ENCODE peak calls at places on chromosomes 16 and 17, in four cellular contexts. One of them, this sample, is unnamed.

GRCh38 chr17:45848868-45849535 is 4.3 kb downstream of the SPPL2C start:
- DNase-seq in IMR-90: no peak
- DNase-seq in choroid plexus epithelial cell: no peak
- DNase-seq in prostate gland: no peak
- DNase-seq in this sample: no peak

GRCh38 chr16:57537596-57538234 is 1.3 kb upstream of the CCDC102A start:
- DNase-seq in IMR-90: no peak
- DNase-seq in choroid plexus epithelial cell: no peak
- DNase-seq in prostate gland: no peak
- DNase-seq in this sample: no peak

GRCh38 chr16:4285167-4285566 is 12.3 kb upstream of the TFAP4 start:
- DNase-seq in IMR-90: no peak
- DNase-seq in choroid plexus epithelial cell: no peak
- DNase-seq in prostate gland: no peak
- DNase-seq in this sample: no peak

GRCh38 chr16:84237994-84238750 is 1.6 kb downstream of the KCNG4 start:
- DNase-seq in IMR-90: no peak
- DNase-seq in choroid plexus epithelial cell: no peak
- DNase-seq in prostate gland: no peak
- DNase-seq in this sample: no peak

GRCh38 chr17:53570731-53571130 is 252.0 kb upstream of the KIF2B start:
- DNase-seq in IMR-90: no peak
- DNase-seq in choroid plexus epithelial cell: no peak
- DNase-seq in prostate gland: no peak
- DNase-seq in this sample: no peak

GRCh38 chr17:2335726-2336214 is 487 bp downstream of the TSR1 start:
- DNase-seq in IMR-90: no peak
- DNase-seq in choroid plexus epithelial cell: no peak
- DNase-seq in prostate gland: no peak
- DNase-seq in this sample: no peak

GRCh38 chr16:85503642-85504224 is 109.4 kb upstream of the GSE1 start:
- DNase-seq in IMR-90: no peak
- DNase-seq in choroid plexus epithelial cell: no peak
- DNase-seq in prostate gland: no peak
- DNase-seq in this sample: no peak

GRCh38 chr17:68461589-68461988 is 4.3 kb upstream of the WIPI1 start:
- DNase-seq in IMR-90: no peak
- DNase-seq in choroid plexus epithelial cell: no peak
- DNase-seq in prostate gland: no peak
- DNase-seq in this sample: no peak

GRCh38 chr17:29079887-29080286 is 36.9 kb downstream of the PIPOX start:
- DNase-seq in IMR-90: no peak
- DNase-seq in choroid plexus epithelial cell: no peak
- DNase-seq in prostate gland: no peak
- DNase-seq in this sample: no peak

GRCh38 chr17:63842173-63842539 is 329 bp downstream of the SMARCD2 start:
- DNase-seq in IMR-90: no peak
- DNase-seq in choroid plexus epithelial cell: no peak
- DNase-seq in prostate gland: peak; percentile 27
- DNase-seq in this sample: no peak

GRCh38 chr16:57541754-57542435 is 548 bp upstream of the ADGRG5 start:
- DNase-seq in IMR-90: no peak
- DNase-seq in choroid plexus epithelial cell: no peak
- DNase-seq in prostate gland: no peak
- DNase-seq in this sample: no peak

GRCh38 chr16:17556276-17557052 is 85.7 kb upstream of the XYLT1 start:
- DNase-seq in IMR-90: peak; percentile 33
- DNase-seq in choroid plexus epithelial cell: peak; percentile 26
- DNase-seq in prostate gland: no peak
- DNase-seq in this sample: peak; percentile 27

GRCh38 chr16:85092851-85093250 is 19.4 kb downstream of the CIBAR2 start:
- DNase-seq in IMR-90: no peak
- DNase-seq in choroid plexus epithelial cell: no peak
- DNase-seq in prostate gland: no peak
- DNase-seq in this sample: no peak

GRCh38 chr16:4472880-4473279 is 1.5 kb downstream of the NMRAL1 start:
- DNase-seq in IMR-90: no peak
- DNase-seq in choroid plexus epithelial cell: no peak
- DNase-seq in prostate gland: no peak
- DNase-seq in this sample: no peak

GRCh38 chr16:77794586-77794985 is 6.2 kb downstream of the VAT1L start:
- DNase-seq in IMR-90: peak; percentile 92
- DNase-seq in choroid plexus epithelial cell: peak; percentile 23
- DNase-seq in prostate gland: no peak
- DNase-seq in this sample: peak; percentile 45

GRCh38 chr16:8878523-8878911 is 3.6 kb upstream of the LITAFD start:
- DNase-seq in IMR-90: peak; percentile 86
- DNase-seq in choroid plexus epithelial cell: peak; percentile 71
- DNase-seq in prostate gland: no peak
- DNase-seq in this sample: peak; percentile 89

GRCh38 chr17:17119533-17119932 is 77.3 kb downstream of the MPRIP start:
- DNase-seq in IMR-90: peak; percentile 86
- DNase-seq in choroid plexus epithelial cell: peak; percentile 73
- DNase-seq in prostate gland: no peak
- DNase-seq in this sample: peak; percentile 39

GRCh38 chr17:78299052-78299451 is 60.8 kb downstream of the SOCS3 start:
- DNase-seq in IMR-90: no peak
- DNase-seq in choroid plexus epithelial cell: no peak
- DNase-seq in prostate gland: no peak
- DNase-seq in this sample: no peak

GRCh38 chr16:57686577-57686976 is 8.0 kb upstream of the DRC7 start:
- DNase-seq in IMR-90: no peak
- DNase-seq in choroid plexus epithelial cell: no peak
- DNase-seq in prostate gland: no peak
- DNase-seq in this sample: no peak

GRCh38 chr16:28494141-28494851 is at the start of gene APOBR:
- DNase-seq in IMR-90: no peak
- DNase-seq in choroid plexus epithelial cell: no peak
- DNase-seq in prostate gland: no peak
- DNase-seq in this sample: no peak

GRCh38 chr17:79216826-79217225 is 142.2 kb downstream of the ENGASE start:
- DNase-seq in IMR-90: no peak
- DNase-seq in choroid plexus epithelial cell: no peak
- DNase-seq in prostate gland: no peak
- DNase-seq in this sample: no peak

GRCh38 chr16:57091200-57091989 is 988 bp upstream of the CPNE2 start:
- DNase-seq in IMR-90: peak; percentile 53
- DNase-seq in choroid plexus epithelial cell: peak; percentile 43
- DNase-seq in prostate gland: no peak
- DNase-seq in this sample: no peak

GRCh38 chr16:84548971-84549844 is 44.7 kb upstream of the MEAK7 start:
- DNase-seq in IMR-90: no peak
- DNase-seq in choroid plexus epithelial cell: no peak
- DNase-seq in prostate gland: no peak
- DNase-seq in this sample: no peak

GRCh38 chr16:46918905-46919792 is 35.0 kb downstream of the GPT2 start:
- DNase-seq in IMR-90: no peak
- DNase-seq in choroid plexus epithelial cell: no peak
- DNase-seq in prostate gland: no peak
- DNase-seq in this sample: no peak

GRCh38 chr16:70432304-70432799 is 6.5 kb downstream of the ST3GAL2 start:
- DNase-seq in IMR-90: no peak
- DNase-seq in choroid plexus epithelial cell: no peak
- DNase-seq in prostate gland: no peak
- DNase-seq in this sample: peak; percentile 19

GRCh38 chr16:53098526-53099317 is 43.9 kb downstream of the CHD9 start:
- DNase-seq in IMR-90: peak; percentile 96
- DNase-seq in choroid plexus epithelial cell: peak; percentile 96
- DNase-seq in prostate gland: peak; percentile 56
- DNase-seq in this sample: peak; percentile 97

GRCh38 chr17:39357488-39357887 is 43.9 kb downstream of the FBXL20 start:
- DNase-seq in IMR-90: peak; percentile 20
- DNase-seq in choroid plexus epithelial cell: no peak
- DNase-seq in prostate gland: no peak
- DNase-seq in this sample: no peak

GRCh38 chr17:74840989-74841666 is 18.6 kb downstream of the GRIN2C start:
- DNase-seq in IMR-90: peak; percentile 20
- DNase-seq in choroid plexus epithelial cell: peak; percentile 55
- DNase-seq in prostate gland: peak; percentile 39
- DNase-seq in this sample: peak; percentile 43

DNA sequence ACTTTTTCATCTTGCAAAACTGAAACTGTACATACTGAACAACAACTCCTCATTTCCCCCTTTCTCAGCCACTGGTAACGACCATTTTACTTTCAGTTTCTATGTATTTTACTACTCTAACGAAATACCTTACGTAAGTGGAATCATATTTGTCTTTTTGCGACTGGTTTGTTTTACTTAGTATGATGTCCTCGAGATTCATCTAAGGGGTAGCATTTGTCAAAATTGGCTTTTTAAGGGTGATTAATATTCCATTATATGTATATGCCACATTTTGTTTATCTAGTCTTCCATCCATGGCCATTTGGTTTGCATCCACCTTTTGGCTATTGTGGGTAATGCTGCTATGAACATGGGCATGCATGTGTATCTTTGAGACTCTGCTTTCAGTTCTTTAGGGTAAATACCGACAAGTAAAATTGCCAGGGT is 10.4 kb downstream of the KPNB1 start:
- DNase-seq in IMR-90: no peak
- DNase-seq in choroid plexus epithelial cell: no peak
- DNase-seq in prostate gland: no peak
- DNase-seq in this sample: peak; percentile 54
- TF ChIP-seq CTCF in IMR-90: no peak
- TF ChIP-seq CTCF in choroid plexus epithelial cell: no peak
- TF ChIP-seq CTCF in prostate gland: no peak
- TF ChIP-seq CTCF in this sample: peak; percentile 19

GRCh38 chr17:82247175-82247823 is 18.5 kb downstream of the SLC16A3 start:
- DNase-seq in IMR-90: no peak
- DNase-seq in choroid plexus epithelial cell: no peak
- DNase-seq in prostate gland: no peak
- DNase-seq in this sample: no peak

GRCh38 chr17:82249896-82250581 is 21.2 kb downstream of the SLC16A3 start:
- DNase-seq in IMR-90: no peak
- DNase-seq in choroid plexus epithelial cell: no peak
- DNase-seq in prostate gland: no peak
- DNase-seq in this sample: no peak

GRCh38 chr17:82248815-82249638 is 20.2 kb downstream of the SLC16A3 start:
- DNase-seq in IMR-90: no peak
- DNase-seq in choroid plexus epithelial cell: no peak
- DNase-seq in prostate gland: no peak
- DNase-seq in this sample: no peak

GRCh38 chr17:82246365-82247174 is 17.7 kb downstream of the SLC16A3 start:
- DNase-seq in IMR-90: peak; percentile 63
- DNase-seq in choroid plexus epithelial cell: peak; percentile 83
- DNase-seq in prostate gland: no peak
- DNase-seq in this sample: peak; percentile 65

GRCh38 chr17:82247856-82248671 is 19.2 kb downstream of the SLC16A3 start:
- DNase-seq in IMR-90: no peak
- DNase-seq in choroid plexus epithelial cell: no peak
- DNase-seq in prostate gland: no peak
- DNase-seq in this sample: no peak
- H3K4me3 ChIP-seq in IMR-90: no peak overlapping the region
- H3K4me3 ChIP-seq in choroid plexus epithelial cell: no peak overlapping the region
- H3K4me3 ChIP-seq in prostate gland: no peak overlapping the region
- H3K4me3 ChIP-seq in this sample: no peak overlapping the region

DNA sequence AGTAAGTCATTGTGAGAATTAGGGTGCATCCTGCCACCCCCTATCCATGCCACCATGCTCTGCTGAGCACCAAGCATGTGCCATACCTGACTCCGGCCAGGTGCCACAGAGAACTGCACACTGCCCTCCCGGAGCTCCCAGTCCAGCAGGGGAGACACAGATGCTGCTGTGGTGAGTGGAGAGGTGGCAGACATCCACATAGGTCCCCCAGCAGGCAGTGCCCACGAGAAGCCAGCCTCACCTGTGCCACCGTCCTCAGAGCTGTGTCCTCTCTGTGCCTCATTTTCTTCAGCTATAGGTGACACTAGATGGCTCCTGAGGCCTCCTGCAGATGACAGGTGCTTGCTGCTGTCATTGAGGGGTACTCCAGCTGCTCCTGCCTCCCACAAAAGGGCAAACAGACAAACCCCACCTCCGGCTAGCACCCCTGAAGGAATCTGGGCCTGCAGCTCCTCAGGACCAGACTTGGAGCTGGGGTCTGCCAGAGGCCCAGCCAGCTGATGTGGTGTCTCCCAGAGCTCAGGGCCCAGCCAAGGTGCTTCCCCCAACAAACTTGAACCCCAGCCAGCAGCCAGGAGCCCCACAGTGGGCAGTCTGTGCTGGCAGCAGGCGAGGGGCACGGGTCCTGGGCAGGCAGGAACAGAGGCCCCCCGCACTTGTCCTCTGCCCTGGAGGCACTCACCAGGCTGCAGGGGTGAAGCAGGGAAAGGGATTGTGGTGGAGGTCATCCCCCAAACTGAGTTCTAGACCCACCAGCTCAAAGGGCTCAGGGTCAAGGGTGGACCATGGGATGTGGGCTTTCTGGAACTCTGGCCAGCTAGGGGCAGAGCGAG is 17.1 kb downstream of the FOXJ1 start:
- DNase-seq in IMR-90: no peak
- DNase-seq in choroid plexus epithelial cell: no peak
- DNase-seq in prostate gland: no peak
- DNase-seq in this sample: no peak
- TF ChIP-seq CTCF in IMR-90: no peak
- TF ChIP-seq CTCF in choroid plexus epithelial cell: no peak
- TF ChIP-seq CTCF in prostate gland: no peak
- TF ChIP-seq CTCF in this sample: no peak

DNA sequence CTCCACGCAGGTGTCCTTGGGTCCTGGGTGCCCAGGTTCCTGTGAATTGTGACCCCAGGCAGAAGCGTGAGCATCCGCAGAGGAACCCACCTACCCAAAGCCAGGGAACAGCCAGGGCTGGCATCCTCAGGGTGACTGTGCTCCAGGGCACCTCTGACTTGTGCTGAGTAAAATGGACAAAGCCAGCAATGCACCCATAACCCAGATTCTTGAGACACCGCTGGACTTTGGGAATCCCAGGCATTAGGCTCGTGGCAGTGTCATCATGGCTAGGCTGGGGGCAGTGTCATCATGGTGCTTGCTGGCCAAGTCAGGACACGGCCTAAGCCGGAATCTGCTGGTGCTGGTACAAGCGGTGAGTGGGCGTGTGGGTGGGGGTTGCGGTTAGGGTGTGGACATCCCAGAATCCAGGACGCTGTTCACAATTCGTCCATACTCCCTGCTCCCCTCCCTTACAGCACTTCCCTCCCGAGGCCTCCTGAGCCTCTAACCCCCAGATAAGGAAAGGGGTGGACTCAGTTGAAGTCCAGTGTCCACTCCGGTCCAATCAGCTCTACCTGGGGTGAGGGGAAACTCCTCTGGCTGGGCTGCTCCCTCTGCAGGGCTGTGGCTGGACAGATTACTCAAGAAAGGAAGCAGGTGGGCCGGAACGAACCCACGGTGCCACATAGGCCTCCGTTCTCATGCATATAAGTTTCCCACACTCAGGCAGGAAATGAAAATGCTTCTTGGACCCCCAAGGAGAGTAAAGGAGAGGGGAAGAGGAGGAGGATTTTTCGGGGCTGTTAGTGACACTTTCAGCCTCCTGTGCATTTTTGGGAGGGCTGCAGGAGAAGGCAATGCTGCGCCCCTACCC is 138.9 kb downstream of the SEC14L1 start:
- DNase-seq in IMR-90: peak; percentile 23
- DNase-seq in choroid plexus epithelial cell: no peak
- DNase-seq in prostate gland: no peak
- DNase-seq in this sample: peak; percentile 97
- H3K4me3 ChIP-seq in IMR-90: no peak overlapping the region
- H3K4me3 ChIP-seq in choroid plexus epithelial cell: no peak overlapping the region
- H3K4me3 ChIP-seq in prostate gland: no peak overlapping the region
- H3K4me3 ChIP-seq in this sample: peak overlapping the region; percentile 57

This sample was measured in fibroblast of villous mesenchyme.